ENCODE peak calls at places on chromosomes 3 and 15, in six cellular contexts. Y, V, B, X, G and O are unnamed samples.

GRCh38 chr3:177781686-177782161 is 584.4 kb upstream of the TBL1XR1 start:
- DNase-seq in X (peak), B (no peak), G (peak), V (peak), Y (no peak), O (no peak)

GRCh38 chr3:13371100-13372075 is 48.7 kb downstream of the NUP210 start:
- DNase-seq in X (no peak), V (no peak), B (no peak), Y (no peak), G (peak), O (no peak)

GRCh38 chr15:101201411-101202174 is 50.3 kb downstream of the CHSY1 start:
- DNase-seq in G (peak), Y (peak), B (peak), X (peak), V (peak), O (no peak)

GRCh38 chr3:54600441-54601204 is 327.2 kb downstream of the LRTM1 start:
- DNase-seq in V (no peak), B (no peak), X (peak), Y (no peak), G (no peak), O (peak)

GRCh38 chr3:133038089-133038730 is at the start of gene TMEM108:
- DNase-seq in X (peak), G (peak), V (peak), B (peak), Y (peak), O (peak)

GRCh38 chr3:106560451-106560966 is 691.7 kb upstream of the CBLB start:
- DNase-seq in X (no peak), V (no peak), G (peak), Y (peak), B (no peak), O (no peak)

GRCh38 chr3:63043631-63044030 is 168.4 kb upstream of the CADPS start:
- DNase-seq in X (no peak), Y (peak), B (no peak), G (peak), V (no peak), O (no peak)

GRCh38 chr3:194999491-194999890 is 271.5 kb downstream of the XXYLT1 start:
- DNase-seq in V (no peak), G (no peak), X (no peak), B (no peak), Y (no peak), O (no peak)

GRCh38 chr15:44501768-44502366 is 35.1 kb upstream of the EIF3J start:
- DNase-seq in Y (peak), V (no peak), G (peak), B (peak), X (no peak), O (no peak)

GRCh38 chr3:74614133-74614967 is at the start of gene CNTN3:
- DNase-seq in G (peak), Y (no peak), B (peak), V (peak), X (no peak), O (peak)

GRCh38 chr3:170506556-170506955 is 79.3 kb downstream of the SLC7A14 start:
- DNase-seq in X (no peak), G (peak), B (no peak), Y (no peak), V (no peak), O (no peak)

GRCh38 chr3:48952510-48953118 is 34.0 kb downstream of the ARIH2 start:
- DNase-seq in Y (no peak), G (no peak), X (no peak), B (peak), V (no peak), O (peak)

GRCh38 chr3:35042210-35042960 is 596.9 kb upstream of the ARPP21 start:
- DNase-seq in B (no peak), V (no peak), Y (no peak), X (no peak), G (no peak), O (no peak)

GRCh38 chr3:98329392-98330124 is 24.1 kb upstream of the OR5K4 start:
- DNase-seq in Y (peak), V (peak), B (peak), G (peak), X (no peak), O (peak)

GRCh38 chr15:52546031-52546751 is 17.5 kb upstream of the MYO5A start:
- DNase-seq in G (no peak), X (no peak), B (no peak), Y (no peak), V (peak), O (no peak)

GRCh38 chr3:81692766-81693165 is 68.7 kb downstream of the GBE1 start:
- DNase-seq in Y (no peak), V (no peak), G (no peak), X (no peak), B (no peak), O (no peak)

GRCh38 chr15:89836255-89837133 is 21.8 kb upstream of the ANPEP start:
- DNase-seq in X (peak), Y (peak), V (no peak), G (peak), B (no peak), O (no peak)

GRCh38 chr3:15591235-15591634 is 10.1 kb downstream of the HACL1 start:
- DNase-seq in X (no peak), Y (no peak), B (no peak), V (no peak), G (no peak), O (no peak)

GRCh38 chr3:157353657-157354056 is 83.0 kb upstream of the PTX3 start:
- DNase-seq in B (no peak), X (no peak), Y (no peak), G (no peak), V (no peak), O (no peak)

GRCh38 chr3:89405145-89405544 is 297.7 kb downstream of the EPHA3 start:
- DNase-seq in X (no peak), B (no peak), V (no peak), G (peak), Y (no peak), O (no peak)

GRCh38 chr3:102057781-102058421 is 208.6 kb downstream of the NFKBIZ start:
- DNase-seq in G (no peak), Y (no peak), B (no peak), V (no peak), X (no peak), O (no peak)

GRCh38 chr15:79769933-79770332 is 126.9 kb downstream of the MTHFS start:
- DNase-seq in Y (no peak), X (no peak), B (no peak), G (no peak), V (no peak), O (no peak)

GRCh38 chr15:38612159-38612863 is 47.7 kb upstream of the RASGRP1 start:
- DNase-seq in V (no peak), G (no peak), Y (peak), B (no peak), X (no peak), O (no peak)

GRCh38 chr3:56928379-56929068 is 126.8 kb upstream of the ARHGEF3 start:
- DNase-seq in V (no peak), X (no peak), B (no peak), Y (no peak), G (peak), O (peak)

GRCh38 chr3:139202226-139202958 is 141.4 kb upstream of the MRPS22 start:
- DNase-seq in V (no peak), X (no peak), Y (peak), B (peak), G (no peak), O (peak)

GRCh38 chr3:157078131-157078835 is 81.7 kb downstream of the CCNL1 start:
- DNase-seq in B (no peak), G (peak), X (no peak), V (no peak), Y (no peak), O (no peak)

GRCh38 chr3:189167027-189167766 is 4.6 kb upstream of the TPRG1 start:
- DNase-seq in X (no peak), G (no peak), B (no peak), V (no peak), Y (peak), O (no peak)

GRCh38 chr15:84947947-84948830 is 33.5 kb upstream of the PDE8A start:
- DNase-seq in X (no peak), Y (peak), B (no peak), G (peak), V (no peak), O (no peak)

GRCh38 chr15:67043939-67044771 is 21.2 kb upstream of the SMAD3 start:
- DNase-seq in Y (no peak), X (no peak), G (peak), V (no peak), B (no peak), O (no peak)

GRCh38 chr3:12138044-12138443 is 20.7 kb downstream of the TIMP4 start:
- DNase-seq in B (no peak), G (no peak), V (no peak), Y (no peak), X (no peak), O (peak)

GRCh38 chr3:86792316-86792715 is 198.6 kb downstream of the VGLL3 start:
- DNase-seq in V (no peak), B (no peak), X (no peak), Y (no peak), G (peak), O (no peak)

GRCh38 chr3:121545049-121545563 is 682 bp downstream of the POLQ start:
- DNase-seq in B (no peak), G (peak), Y (peak), X (no peak), V (no peak), O (no peak)

GRCh38 chr3:10351013-10351735 is 30.3 kb upstream of the SEC13 start:
- DNase-seq in Y (peak), G (no peak), B (peak), X (no peak), V (peak), O (peak)

GRCh38 chr15:48336940-48337339 is 5.7 kb downstream of the DUT start:
- DNase-seq in X (no peak), B (peak), Y (peak), G (peak), V (no peak), O (peak)

GRCh38 chr3:155382396-155383042 is 89.0 kb upstream of the STRIT1 start:
- DNase-seq in Y (peak), V (peak), X (no peak), B (peak), G (peak), O (peak)

GRCh38 chr15:82103500-82103899 is 57.7 kb upstream of the MEX3B start:
- DNase-seq in B (no peak), X (no peak), V (no peak), Y (no peak), G (no peak), O (peak)
- TF ChIP-seq CTCF in B (peak), X (no peak), V (peak), Y (no peak), G (peak), O (peak)

GRCh38 chr15:41056810-41057209 is 59.3 kb downstream of the INO80 start:
- DNase-seq in Y (no peak), B (no peak), G (no peak), X (no peak), V (no peak), O (no peak)
- H3K27ac ChIP-seq in Y (no peak), B (no peak), G (no peak), X (no peak), V (no peak), O (no peak)

GRCh38 chr15:74123685-74124084 is 6.7 kb upstream of the ISLR2 start:
- DNase-seq in G (no peak), X (no peak), V (no peak), B (no peak), Y (no peak), O (no peak)
- TF ChIP-seq CTCF in G (no peak), X (no peak), V (no peak), B (no peak), Y (no peak), O (no peak)

DNA sequence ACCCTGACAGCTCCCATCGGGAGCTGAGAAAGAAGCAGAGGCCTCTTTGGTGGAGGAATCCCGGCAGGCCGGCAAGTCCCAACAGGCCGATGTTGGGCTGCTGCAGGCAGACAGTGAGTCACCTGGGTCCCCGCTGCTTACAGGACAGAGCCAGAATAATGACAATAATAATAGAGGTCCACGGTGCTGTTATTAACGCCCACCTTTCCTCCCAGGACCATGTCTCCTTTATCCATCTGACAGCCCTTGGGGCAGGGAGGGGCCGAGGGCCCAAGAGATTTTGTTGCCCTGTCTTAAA is 29.3 kb upstream of the MAGEF1 start:
- DNase-seq in Y (peak), G (no peak), B (no peak), X (no peak), V (no peak), O (no peak)
- H3K27ac ChIP-seq in Y (peak), G (no peak), B (no peak), X (no peak), V (no peak), O (no peak)

DNA sequence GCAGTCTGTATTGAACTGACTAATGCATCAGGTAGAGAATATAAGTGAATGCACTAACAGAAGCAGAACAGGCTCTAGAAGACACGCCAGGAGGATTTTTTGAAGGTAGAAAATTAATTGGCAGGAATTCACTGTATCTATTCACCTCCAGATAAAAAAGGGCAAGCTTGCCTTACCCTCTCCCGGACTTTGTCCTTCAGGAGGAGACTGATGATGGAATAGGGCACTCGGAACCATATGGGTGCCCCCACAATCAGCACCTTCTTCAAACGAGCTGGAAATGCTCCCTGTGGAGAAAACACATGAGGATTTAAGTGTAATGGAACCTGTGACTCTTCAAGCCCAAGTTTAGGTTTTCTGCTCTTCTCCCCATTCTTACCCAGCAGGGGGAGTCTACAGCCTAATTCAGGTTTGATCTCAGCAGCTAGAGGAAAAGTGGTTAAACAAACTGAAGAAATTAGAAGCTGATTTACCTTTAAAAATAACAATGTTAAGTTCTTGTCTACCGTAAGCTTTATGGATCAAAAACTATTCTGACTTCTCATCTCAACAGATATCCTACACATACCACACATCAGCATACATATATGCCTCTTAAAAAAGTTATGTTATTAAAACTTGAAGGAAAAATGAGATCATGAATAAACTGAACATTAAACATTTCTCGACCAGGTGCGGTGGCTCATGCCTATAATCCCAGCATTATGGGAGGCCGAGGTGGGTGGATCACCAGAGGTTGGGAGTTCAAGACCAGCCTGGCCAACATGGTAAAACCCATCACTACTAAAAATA is 57.4 kb upstream of the SIN3A start:
- DNase-seq in B (peak), Y (peak), G (peak), V (no peak), X (no peak), O (no peak)
- TF ChIP-seq CTCF in B (peak), Y (peak), G (peak), V (peak), X (no peak), O (peak)

GRCh38 chr3:114405202-114405601 is 111.4 kb downstream of the TIGIT start:
- DNase-seq in G (no peak), Y (no peak), X (no peak), V (no peak), B (no peak), O (no peak)

GRCh38 chr3:114404590-114404989 is 110.8 kb downstream of the TIGIT start:
- DNase-seq in G (peak), B (no peak), X (no peak), V (no peak), Y (no peak), O (no peak)

GRCh38 chr3:114401346-114401745 is 107.5 kb downstream of the TIGIT start:
- DNase-seq in G (no peak), X (no peak), V (no peak), B (no peak), Y (no peak), O (no peak)

GRCh38 chr3:114402852-114403251 is 109.0 kb downstream of the TIGIT start:
- DNase-seq in Y (no peak), X (no peak), G (no peak), B (no peak), V (no peak), O (no peak)

DNA sequence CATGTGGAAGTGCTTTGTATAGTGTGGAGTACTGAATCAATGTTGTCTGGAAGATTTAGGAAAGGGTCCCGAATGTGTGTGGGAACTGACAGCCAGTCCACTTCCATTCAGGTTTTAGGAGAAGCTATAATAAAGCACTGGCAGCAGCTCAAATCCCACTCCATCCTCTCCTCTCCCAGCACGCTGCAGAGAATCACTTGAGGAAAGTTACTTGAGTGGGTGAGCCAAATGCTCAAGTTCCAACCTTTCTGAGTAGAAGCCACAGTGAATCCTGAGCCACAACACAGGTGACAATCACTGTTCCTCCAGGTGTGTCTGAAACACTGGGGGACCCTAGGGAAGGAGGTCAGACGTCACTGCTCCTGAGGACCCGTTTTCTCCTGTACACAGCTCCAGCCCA is 106.5 kb downstream of the TIGIT start:
- DNase-seq in B (no peak), V (no peak), X (no peak), G (no peak), Y (no peak), O (no peak)
- H3K27ac ChIP-seq in B (peak), V (peak), X (peak), G (no peak), Y (no peak), O (no peak)